ENCODE peak calls at places on chromosomes 4 and X, in six cellular contexts. H, J, Q, V, M and T are unnamed samples.

GRCh38 chr4:66688674-66689073 is 856.6 kb downstream of the CENPC start:
- DNase-seq in H (peak), J (no peak), Q (no peak), V (no peak), M (peak), T (no peak)

GRCh38 chr4:141131738-141132688 is 1.3 kb downstream of the RNF150 start:
- DNase-seq in H (no peak), J (peak), Q (peak), V (peak), M (peak), T (no peak)

GRCh38 chr4:3799496-3799895 is 33.3 kb downstream of the ADRA2C start:
- DNase-seq in H (no peak), J (no peak), Q (no peak), V (no peak), M (no peak), T (no peak)

GRCh38 chr4:7068883-7069282 is 1.0 kb upstream of the GRPEL1 start:
- DNase-seq in H (no peak), J (no peak), Q (peak), V (peak), M (no peak), T (no peak)

GRCh38 chrX:43313035-43313434 is 343.1 kb upstream of the MAOA start:
- DNase-seq in H (no peak), J (no peak), Q (no peak), V (no peak), M (no peak), T (no peak)

GRCh38 chr4:140052050-140052449 is 101.9 kb downstream of the MAML3 start:
- DNase-seq in H (peak), J (peak), Q (no peak), V (no peak), M (peak), T (no peak)

GRCh38 chr4:94390804-94391410 is 48.3 kb upstream of the HPGDS start:
- DNase-seq in H (no peak), J (no peak), Q (no peak), V (no peak), M (peak), T (no peak)

GRCh38 chrX:15956684-15957083 is 102.1 kb upstream of the AP1S2 start:
- DNase-seq in H (no peak), J (no peak), Q (peak), V (no peak), M (no peak), T (no peak)

GRCh38 chr4:6767341-6767724 is 15.2 kb upstream of the KIAA0232 start:
- DNase-seq in H (no peak), J (no peak), Q (no peak), V (no peak), M (peak), T (no peak)

GRCh38 chr4:48095441-48095840 is 38.6 kb downstream of the TXK start:
- DNase-seq in H (no peak), J (no peak), Q (no peak), V (no peak), M (no peak), T (no peak)

GRCh38 chrX:1451251-1451675 is 1.4 kb downstream of the ASMTL start:
- DNase-seq in H (no peak), J (no peak), Q (peak), V (peak), M (no peak), T (peak)

GRCh38 chr4:54647070-54647469 is 10.7 kb upstream of the KIT start:
- DNase-seq in H (no peak), J (no peak), Q (no peak), V (no peak), M (no peak), T (no peak)

GRCh38 chr4:170884965-170885583 is 795.3 kb upstream of the AADAT start:
- DNase-seq in H (no peak), J (no peak), Q (no peak), V (no peak), M (no peak), T (no peak)

GRCh38 chr4:3362431-3363287 is 69.8 kb downstream of the RGS12 start:
- DNase-seq in H (no peak), J (no peak), Q (no peak), V (no peak), M (no peak), T (no peak)

GRCh38 chr4:19386786-19387185 is 864.9 kb upstream of the SLIT2 start:
- DNase-seq in H (no peak), J (no peak), Q (no peak), V (no peak), M (no peak), T (no peak)

GRCh38 chrX:15947648-15948317 is 93.2 kb upstream of the AP1S2 start:
- DNase-seq in H (peak), J (no peak), Q (peak), V (no peak), M (peak), T (no peak)

GRCh38 chr4:186132577-186133277 is 28.2 kb downstream of the FAM149A start:
- DNase-seq in H (peak), J (no peak), Q (peak), V (no peak), M (peak), T (no peak)

GRCh38 chr4:9931196-9931595 is 90.1 kb downstream of the SLC2A9 start:
- DNase-seq in H (no peak), J (no peak), Q (no peak), V (no peak), M (no peak), T (no peak)

GRCh38 chr4:152485726-152486276 is 50.1 kb downstream of the FBXW7 start:
- DNase-seq in H (peak), J (no peak), Q (no peak), V (no peak), M (peak), T (no peak)

GRCh38 chr4:120921456-120922389 is 803 bp downstream of the PRDM5 start:
- DNase-seq in H (peak), J (peak), Q (peak), V (peak), M (peak), T (peak)

GRCh38 chr4:118811008-118811764 is 24.7 kb downstream of the SEC24D start:
- DNase-seq in H (peak), J (no peak), Q (no peak), V (no peak), M (peak), T (no peak)

GRCh38 chr4:118772149-118773081 is 63.5 kb downstream of the SEC24D start:
- DNase-seq in H (peak), J (no peak), Q (no peak), V (no peak), M (peak), T (no peak)

GRCh38 chr4:76458829-76459228 is 23.8 kb downstream of the SHROOM3 start:
- DNase-seq in H (peak), J (no peak), Q (no peak), V (no peak), M (no peak), T (no peak)

GRCh38 chr4:54433686-54434085 is 204.6 kb downstream of the PDGFRA start:
- DNase-seq in H (peak), J (no peak), Q (peak), V (no peak), M (peak), T (no peak)

GRCh38 chrX:128992107-128992971 is 531.0 kb downstream of the SMARCA1 start:
- DNase-seq in H (no peak), J (no peak), Q (peak), V (no peak), M (no peak), T (no peak)

DNA sequence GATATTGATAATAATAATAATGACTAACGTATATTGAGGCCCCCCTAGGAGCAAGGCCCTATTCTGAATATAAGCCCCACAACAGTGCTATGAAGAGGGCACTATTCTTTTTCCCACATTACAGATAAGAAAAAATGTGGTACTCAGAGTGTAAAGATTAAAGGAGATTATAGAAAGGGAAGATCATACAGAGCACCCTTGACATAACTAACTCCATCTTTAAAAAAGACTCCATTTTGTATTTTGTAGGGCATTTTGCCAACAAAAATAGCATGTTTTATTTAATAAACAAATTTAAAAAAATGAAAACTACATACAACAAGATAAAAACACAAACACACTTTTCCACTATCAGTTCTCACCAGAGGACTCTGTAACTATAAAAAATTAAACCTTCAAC is 42.1 kb downstream of the GUCY1A1 start:
- DNase-seq in H (no peak), J (no peak), Q (no peak), V (no peak), M (no peak), T (no peak)
- TF ChIP-seq CTCF in H (no peak), J (no peak), Q (no peak), V (no peak), M (no peak), T (no peak)

DNA sequence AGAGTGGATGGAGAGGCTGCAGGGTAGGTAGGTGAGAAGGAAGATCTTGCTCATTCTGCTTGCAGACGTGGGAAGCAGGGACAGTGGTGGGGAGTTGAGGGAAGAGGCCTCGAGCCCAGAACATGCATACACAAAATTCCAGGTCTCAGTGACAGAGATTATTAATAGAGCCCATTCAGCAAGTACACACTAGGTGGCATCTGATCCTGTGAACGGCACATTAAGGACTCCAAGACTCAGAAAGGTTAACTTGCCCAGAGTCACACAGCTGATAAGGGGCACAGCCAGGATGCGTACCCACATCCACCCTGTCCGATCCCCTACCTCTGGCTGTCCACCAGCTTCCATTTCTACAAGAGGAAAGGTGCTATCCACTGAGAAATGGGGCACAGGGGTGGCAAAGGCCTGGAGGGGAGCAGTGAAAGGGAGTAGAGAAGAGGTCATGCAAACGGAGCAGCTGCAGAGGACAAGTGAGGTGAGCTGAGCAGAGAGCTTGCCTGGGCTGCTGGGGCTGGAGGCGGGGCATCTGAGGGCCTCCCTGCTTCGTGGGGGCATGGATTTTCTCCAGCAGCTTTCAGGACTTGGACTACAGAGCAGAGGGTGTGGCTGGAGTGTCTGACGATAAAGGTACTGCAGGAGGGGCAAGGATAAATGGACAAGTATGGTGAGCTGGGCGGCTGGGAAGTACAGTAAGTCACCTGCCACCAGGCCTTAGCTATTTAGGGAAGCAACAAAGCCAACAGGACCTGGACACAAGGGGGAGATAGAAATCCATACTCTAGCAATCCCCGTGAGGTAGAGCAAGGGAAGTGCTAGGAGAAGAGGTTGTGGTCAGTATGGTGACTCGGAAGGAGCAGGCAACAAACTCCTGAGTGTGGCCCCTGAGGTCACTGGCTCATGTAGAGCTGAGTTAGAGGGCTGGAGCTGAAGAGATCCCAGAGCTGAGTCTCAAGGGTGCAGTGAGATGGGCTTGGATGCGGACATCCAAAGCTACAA is 11.2 kb downstream of the IDS start:
- DNase-seq in H (no peak), J (no peak), Q (no peak), V (no peak), M (no peak), T (no peak)
- TF ChIP-seq CTCF in H (no peak), J (no peak), Q (peak), V (no peak), M (peak), T (no peak)

DNA sequence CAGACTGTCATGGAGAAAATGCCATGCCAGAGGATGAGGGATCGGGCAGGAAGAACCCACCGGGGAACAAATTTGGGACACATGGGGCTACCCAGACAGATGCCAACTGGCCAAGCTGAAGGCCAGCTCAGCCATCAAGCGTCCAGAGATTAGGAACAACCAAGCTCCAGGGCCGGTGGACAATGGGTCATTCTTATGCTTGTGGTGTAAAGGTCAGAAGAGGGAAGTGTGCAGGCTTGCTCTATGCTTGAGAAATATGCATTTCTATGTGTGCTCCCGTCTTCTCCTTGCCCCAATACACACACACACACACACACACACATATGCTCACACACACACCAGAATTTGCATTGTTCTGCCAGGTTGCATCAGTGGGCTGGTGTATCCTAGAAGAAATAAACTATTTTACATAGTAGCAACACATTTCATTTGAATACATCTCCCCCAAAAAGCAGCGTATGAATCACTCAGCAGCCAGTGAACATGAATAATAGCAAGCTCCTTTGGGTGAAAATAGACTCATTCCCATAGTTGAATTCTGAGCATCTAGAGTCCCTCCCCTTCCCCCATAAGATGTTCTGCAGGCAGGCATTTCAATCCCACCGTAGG is 201.9 kb upstream of the PPARGC1A start:
- DNase-seq in H (peak), J (no peak), Q (no peak), V (no peak), M (peak), T (no peak)
- TF ChIP-seq CTCF in H (no peak), J (no peak), Q (no peak), V (no peak), M (no peak), T (no peak)

GRCh38 chr4:184647391-184648101 is 1.7 kb downstream of the CASP3 start:
- DNase-seq in H (peak), J (no peak), Q (no peak), V (no peak), M (peak), T (no peak)

GRCh38 chr4:184645904-184646610 is 3.2 kb downstream of the CASP3 start:
- DNase-seq in H (no peak), J (no peak), Q (no peak), V (no peak), M (no peak), T (no peak)

GRCh38 chr4:184649026-184649970 is at the start of the genes CASP3 and PRIMPOL:
- DNase-seq in H (peak), J (peak), Q (peak), V (peak), M (peak), T (peak)

GRCh38 chr4:184649971-184650855 is 675 bp downstream of the PRIMPOL start:
- DNase-seq in H (peak), J (no peak), Q (no peak), V (no peak), M (peak), T (no peak)

DNA sequence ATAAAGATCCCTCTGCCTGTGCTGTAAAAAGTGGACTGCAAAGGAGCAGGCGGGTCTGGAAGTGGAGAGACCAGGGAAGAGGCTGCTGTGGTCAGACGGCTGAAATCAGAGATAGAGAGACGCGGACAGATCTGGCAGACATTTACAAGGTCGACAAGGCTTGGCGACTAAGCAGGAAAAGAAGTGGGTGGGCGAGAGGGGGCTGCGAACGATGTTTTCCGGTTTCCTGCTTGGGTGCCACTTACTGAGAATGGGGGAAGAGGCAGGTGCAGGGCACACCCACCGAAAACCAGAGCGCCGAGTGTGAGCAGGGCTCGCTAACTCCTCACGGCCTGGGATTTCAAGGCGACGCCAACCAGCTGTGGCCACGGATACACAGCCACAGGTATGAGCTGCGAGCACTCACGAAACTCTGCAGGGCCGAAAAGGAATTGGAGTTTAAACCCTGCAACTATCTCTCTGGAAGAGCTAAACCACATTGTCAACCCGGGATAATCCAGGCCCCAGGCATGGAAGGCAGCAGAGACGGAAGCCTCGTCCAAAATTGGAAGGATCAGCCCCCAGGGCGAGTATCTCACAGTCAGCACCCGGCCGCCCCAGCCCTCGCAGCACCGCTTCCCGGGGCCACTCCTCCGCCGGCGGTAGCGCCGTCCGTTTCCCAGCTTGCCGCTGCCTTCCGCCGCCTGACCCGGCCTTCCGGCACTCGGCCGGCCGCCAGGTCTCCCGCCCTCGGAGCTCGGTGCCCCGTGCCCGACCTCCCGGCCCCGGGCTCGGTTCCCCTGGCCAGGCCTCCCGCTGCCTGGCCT is 824 bp downstream of the CASP3 start:
- DNase-seq in H (peak), J (peak), Q (peak), V (peak), M (peak), T (no peak)
- TF ChIP-seq CTCF in H (no peak), J (no peak), Q (no peak), V (no peak), M (no peak), T (no peak)

GRCh38 chr4:148225639-148226038 is 216.6 kb downstream of the NR3C2 start:
- DNase-seq in H (no peak), J (no peak), Q (no peak), V (no peak), M (peak), T (no peak)
- TF ChIP-seq CTCF in H (no peak), J (no peak), Q (no peak), V (no peak), M (no peak), T (no peak)

GRCh38 chrX:103779156-103779555 is 2.5 kb downstream of the PLP1 start:
- DNase-seq in H (peak), J (no peak), Q (peak), V (no peak), M (no peak), T (no peak)

GRCh38 chrX:103776586-103776985 is at the start of gene PLP1:
- DNase-seq in H (no peak), J (no peak), Q (peak), V (no peak), M (no peak), T (no peak)

GRCh38 chrX:103773445-103773844 is 3.2 kb upstream of the PLP1 start:
- DNase-seq in H (no peak), J (no peak), Q (peak), V (no peak), M (no peak), T (no peak)

GRCh38 chrX:103774070-103774642 is 2.5 kb upstream of the PLP1 start:
- DNase-seq in H (peak), J (peak), Q (peak), V (no peak), M (peak), T (no peak)
- TF ChIP-seq CTCF in H (peak), J (peak), Q (no peak), V (peak), M (peak), T (peak)

DNA sequence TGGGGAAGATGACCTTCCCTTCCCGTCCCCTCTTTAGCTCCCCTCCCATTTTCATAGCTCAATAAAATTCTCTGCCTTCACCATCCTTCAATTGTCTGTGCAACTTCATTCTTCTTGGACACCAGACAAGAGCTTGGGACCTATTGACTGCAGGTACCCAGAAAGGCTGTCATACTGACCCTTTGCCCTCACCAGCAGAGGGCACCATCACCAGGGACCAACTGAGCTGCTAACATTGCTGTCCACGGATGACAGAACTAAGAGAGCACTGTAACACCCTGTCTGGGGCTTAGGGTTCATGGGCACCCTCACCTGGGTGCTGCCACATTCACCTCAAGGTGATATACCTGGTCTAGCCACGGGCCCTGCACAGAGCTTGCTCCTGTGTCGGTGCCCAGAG is 141.3 kb upstream of the VCX3B start:
- DNase-seq in H (no peak), J (no peak), Q (peak), V (no peak), M (no peak), T (no peak)
- TF ChIP-seq CTCF in H (no peak), J (no peak), Q (peak), V (no peak), M (no peak), T (no peak)

GRCh38 chr4:81465668-81466357 is 5.9 kb downstream of the RASGEF1B start:
- DNase-seq in H (no peak), J (no peak), Q (no peak), V (no peak), M (no peak), T (no peak)

GRCh38 chr4:81468685-81469084 is 3.0 kb downstream of the RASGEF1B start:
- DNase-seq in H (no peak), J (no peak), Q (no peak), V (no peak), M (no peak), T (no peak)

GRCh38 chr4:81469774-81470455 is 1.8 kb downstream of the RASGEF1B start:
- DNase-seq in H (no peak), J (no peak), Q (no peak), V (no peak), M (no peak), T (no peak)

GRCh38 chr4:81467672-81467964 is 4.1 kb downstream of the RASGEF1B start:
- DNase-seq in H (no peak), J (no peak), Q (no peak), V (no peak), M (no peak), T (no peak)

GRCh38 chr4:81466841-81467671 is 4.7 kb downstream of the RASGEF1B start:
- DNase-seq in H (peak), J (peak), Q (peak), V (no peak), M (peak), T (no peak)
- TF ChIP-seq CTCF in H (peak), J (peak), Q (peak), V (peak), M (peak), T (peak)

GRCh38 chr4:164021947-164022346 is 527.5 kb downstream of the TMA16 start:
- DNase-seq in H (no peak), J (no peak), Q (no peak), V (no peak), M (no peak), T (no peak)
- TF ChIP-seq CTCF in H (no peak), J (no peak), Q (no peak), V (no peak), M (no peak), T (no peak)